ENCODE peak calls at places on chromosomes 16 and 17, in eight cellular contexts. N is testis, Y is left cardiac atrium, K is RWPE1, Q is left lobe of liver, Z is NCI-H1417, F is skeletal muscle cell, B is GM04503. C is an unnamed sample.
A peak's percentile ranks its signal among the peaks of the same experiment; 100 is the strongest.

GRCh38 chr17:75393523-75394331 is 11.8 kb downstream of the GRB2 start:
- DNase-seq in N (peak; percentile 99), Y (peak; percentile 99), K (peak; percentile 99), Q (peak; percentile 98), Z (peak; percentile 93), F (peak; percentile 97), B (peak; percentile 93), C (peak; percentile 95)

GRCh38 chr17:77666881-77667395 is 291.6 kb upstream of the TNRC6C start:
- DNase-seq in N (no peak), Y (no peak), K (no peak), Q (no peak), Z (peak; percentile 59), F (no peak), B (no peak), C (no peak)

GRCh38 chr17:2398655-2399571 is 1.9 kb downstream of the MNT start:
- DNase-seq in N (peak; percentile 62), Y (no peak), K (peak; percentile 62), Q (peak; percentile 60), Z (peak; percentile 4), F (peak; percentile 51), B (no peak), C (no peak)

GRCh38 chr17:81251943-81252301 is 12.8 kb downstream of the NDUFAF8 start:
- DNase-seq in N (no peak), Y (no peak), K (no peak), Q (no peak), Z (no peak), F (no peak), B (no peak), C (no peak)

GRCh38 chr17:67441052-67441738 is 64.1 kb downstream of the PITPNC1 start:
- DNase-seq in N (no peak), Y (peak; percentile 53), K (peak; percentile 8), Q (no peak), Z (no peak), F (peak; percentile 60), B (peak; percentile 75), C (no peak)

GRCh38 chr16:83027973-83028372 is 401.2 kb downstream of the CDH13 start:
- DNase-seq in N (no peak), Y (no peak), K (no peak), Q (no peak), Z (no peak), F (no peak), B (no peak), C (no peak)

GRCh38 chr16:89596957-89597644 is 16.3 kb upstream of the DPEP1 start:
- DNase-seq in N (no peak), Y (no peak), K (no peak), Q (no peak), Z (no peak), F (no peak), B (no peak), C (no peak)

GRCh38 chr17:80096531-80097306 is 4.7 kb upstream of the GAA start:
- DNase-seq in N (no peak), Y (no peak), K (no peak), Q (peak; percentile 43), Z (no peak), F (no peak), B (no peak), C (no peak)

GRCh38 chr17:64373722-64374121 is 16.9 kb downstream of the PECAM1 start:
- DNase-seq in N (no peak), Y (no peak), K (no peak), Q (no peak), Z (no peak), F (no peak), B (no peak), C (no peak)

GRCh38 chr16:2009791-2010510 is at the start of gene ZNF598:
- DNase-seq in N (peak; percentile 87), Y (peak; percentile 90), K (peak; percentile 81), Q (peak; percentile 83), Z (peak; percentile 98), F (peak; percentile 62), B (no peak), C (no peak)

GRCh38 chr16:88883117-88883895 is 16.8 kb upstream of the PABPN1L start:
- DNase-seq in N (no peak), Y (no peak), K (no peak), Q (peak; percentile 93), Z (no peak), F (no peak), B (no peak), C (no peak)

GRCh38 chr16:67425046-67425445 is 5.9 kb upstream of the HSD11B2 start:
- DNase-seq in N (no peak), Y (no peak), K (no peak), Q (no peak), Z (no peak), F (no peak), B (no peak), C (no peak)

GRCh38 chr17:56824503-56824902 is 9.2 kb downstream of the C17orf67 start:
- DNase-seq in N (no peak), Y (no peak), K (no peak), Q (no peak), Z (no peak), F (no peak), B (no peak), C (no peak)

GRCh38 chr16:72099377-72099818 is 5.8 kb downstream of the DHX38 start:
- DNase-seq in N (peak; percentile 75), Y (no peak), K (peak; percentile 64), Q (peak; percentile 59), Z (no peak), F (peak; percentile 7), B (no peak), C (peak; percentile 37)

GRCh38 chr17:34609210-34609609 is 29.8 kb downstream of the TMEM132E start:
- DNase-seq in N (no peak), Y (no peak), K (no peak), Q (no peak), Z (no peak), F (no peak), B (no peak), C (no peak)

GRCh38 chr17:55726440-55726839 is 3.8 kb upstream of the TMEM100 start:
- DNase-seq in N (peak; percentile 61), Y (peak; percentile 83), K (peak; percentile 78), Q (peak; percentile 78), Z (no peak), F (peak; percentile 95), B (peak; percentile 85), C (peak; percentile 99)

GRCh38 chr16:55021595-55022475 is 91.2 kb downstream of the IRX5 start:
- DNase-seq in N (no peak), Y (no peak), K (peak; percentile 41), Q (no peak), Z (no peak), F (no peak), B (no peak), C (no peak)

GRCh38 chr16:6112700-6113099 is 1015.1 kb upstream of the EEF2KMT start:
- DNase-seq in N (no peak), Y (no peak), K (no peak), Q (no peak), Z (no peak), F (no peak), B (no peak), C (no peak)

GRCh38 chr17:41518031-41518430 is 659 bp downstream of the KRT15 start:
- DNase-seq in N (no peak), Y (no peak), K (no peak), Q (no peak), Z (no peak), F (no peak), B (no peak), C (no peak)

GRCh38 chr16:20774703-20775362 is 11.0 kb downstream of the ACSM3 start:
- DNase-seq in N (peak; percentile 80), Y (peak; percentile 21), K (peak; percentile 57), Q (peak; percentile 71), Z (peak; percentile 0), F (peak; percentile 8), B (peak; percentile 7), C (peak; percentile 27)

GRCh38 chr16:72300892-72301291 is 128.9 kb upstream of the PMFBP1 start:
- DNase-seq in N (no peak), Y (no peak), K (no peak), Q (no peak), Z (peak; percentile 28), F (no peak), B (no peak), C (no peak)

GRCh38 chr17:18921912-18922451 is 30.0 kb upstream of the SLC5A10 start:
- DNase-seq in N (no peak), Y (no peak), K (peak; percentile 24), Q (no peak), Z (no peak), F (no peak), B (no peak), C (no peak)

GRCh38 chr17:44930667-44931066 is 15.4 kb upstream of the GFAP start:
- DNase-seq in N (no peak), Y (no peak), K (no peak), Q (no peak), Z (no peak), F (no peak), B (no peak), C (no peak)

GRCh38 chr16:66324785-66325184 is 41.7 kb upstream of the CDH5 start:
- DNase-seq in N (no peak), Y (no peak), K (peak; percentile 26), Q (no peak), Z (peak; percentile 46), F (no peak), B (no peak), C (no peak)

GRCh38 chr17:42409467-42410351 is 13.3 kb downstream of the CAVIN1 start:
- DNase-seq in N (no peak), Y (peak; percentile 81), K (peak; percentile 96), Q (no peak), Z (no peak), F (peak; percentile 80), B (peak; percentile 84), C (peak; percentile 92)

C was measured in fibroblast of the conjunctiva.